ENCODE peak calls at places on chromosome 3, in four cellular contexts. D is T-helper 1 cell, O is NCI-H1105 treated with DMSO at 0.1 percent for 48 hours, W is GOT3. Q is an unnamed sample.

GRCh38 chr3:194374930-194375329 is 5.4 kb upstream of the LRRC15 start:
- DNase-seq in D (no peak), O (no peak), W (no peak), Q (no peak)

GRCh38 chr3:49399467-49399866 is 12.3 kb downstream of the RHOA start:
- DNase-seq in D (no peak), O (no peak), W (no peak), Q (no peak)

GRCh38 chr3:106013971-106014370 is 145.2 kb upstream of the CBLB start:
- DNase-seq in D (no peak), O (no peak), W (no peak), Q (no peak)

GRCh38 chr3:106337116-106337515 is 468.3 kb upstream of the CBLB start:
- DNase-seq in D (peak; percentile 28), O (no peak), W (no peak), Q (no peak)

GRCh38 chr3:169545606-169546005 is 117.9 kb downstream of the MECOM start:
- DNase-seq in D (no peak), O (no peak), W (no peak), Q (no peak)

GRCh38 chr3:12588039-12588673 is 31.3 kb downstream of the MKRN2 start:
- DNase-seq in D (no peak), O (no peak), W (no peak), Q (no peak)

GRCh38 chr3:98734311-98734710 is 28.8 kb upstream of the ST3GAL6 start:
- DNase-seq in D (no peak), O (no peak), W (no peak), Q (no peak)

GRCh38 chr3:141231101-141231922 is at the start of gene PXYLP1:
- DNase-seq in D (peak; percentile 90), O (peak; percentile 88), W (peak; percentile 94), Q (peak; percentile 93)

GRCh38 chr3:143220745-143221144 is 101.2 kb downstream of the CHST2 start:
- DNase-seq in D (no peak), O (no peak), W (no peak), Q (no peak)

GRCh38 chr3:14741510-14741909 is 66.6 kb downstream of the C3orf20 start:
- DNase-seq in D (no peak), O (no peak), W (no peak), Q (no peak)

GRCh38 chr3:195060531-195061385 is 210.2 kb downstream of the XXYLT1 start:
- DNase-seq in D (no peak), O (no peak), W (no peak), Q (no peak)

GRCh38 chr3:72597756-72598195 is 250.5 kb downstream of the SHQ1 start:
- DNase-seq in D (no peak), O (no peak), W (no peak), Q (no peak)

GRCh38 chr3:124424396-124424795 is 305.9 kb upstream of the UMPS start:
- DNase-seq in D (no peak), O (no peak), W (no peak), Q (no peak)

GRCh38 chr3:3699816-3700633 is 99.2 kb upstream of the LRRN1 start:
- DNase-seq in D (no peak), O (no peak), W (no peak), Q (no peak)

GRCh38 chr3:49339593-49339946 is 283 bp downstream of the USP4 start:
- DNase-seq in D (no peak), O (no peak), W (no peak), Q (peak; percentile 5)

GRCh38 chr3:30273304-30274072 is 332.9 kb upstream of the TGFBR2 start:
- DNase-seq in D (no peak), O (no peak), W (no peak), Q (no peak)

GRCh38 chr3:15289661-15290060 is 42.7 kb downstream of the SH3BP5 start:
- DNase-seq in D (no peak), O (no peak), W (no peak), Q (no peak)

GRCh38 chr3:43019168-43019765 is 40.2 kb downstream of the GASK1A start:
- DNase-seq in D (no peak), O (no peak), W (no peak), Q (no peak)

GRCh38 chr3:134311265-134311664 is 60.6 kb upstream of the RYK start:
- DNase-seq in D (no peak), O (no peak), W (no peak), Q (no peak)

GRCh38 chr3:10554746-10555145 is 49.4 kb upstream of the ATP2B2 start:
- DNase-seq in D (no peak), O (no peak), W (no peak), Q (no peak)

GRCh38 chr3:39095778-39096177 is 11.6 kb downstream of the GORASP1 start:
- DNase-seq in D (no peak), O (no peak), W (no peak), Q (no peak)

GRCh38 chr3:13057641-13058040 is 15.6 kb downstream of the IQSEC1 start:
- DNase-seq in D (no peak), O (no peak), W (no peak), Q (no peak)

GRCh38 chr3:126126811-126127431 is 43.0 kb upstream of the SLC41A3 start:
- DNase-seq in D (no peak), O (no peak), W (no peak), Q (no peak)

GRCh38 chr3:73556520-73557371 is 68.0 kb downstream of the PDZRN3 start:
- DNase-seq in D (no peak), O (no peak), W (no peak), Q (no peak)